ENCODE peak calls at places on chromosome 11, in four cellular contexts. A, V, R and F are unnamed samples.

GRCh38 chr11:131689049-131689925 is 318.9 kb downstream of the NTM start:
- DNase-seq in R (no peak), V (no peak), A (no peak), F (no peak)

GRCh38 chr11:11612439-11612838 is 9.4 kb downstream of the GALNT18 start:
- DNase-seq in V (no peak), A (no peak), R (no peak), F (no peak)

GRCh38 chr11:14232652-14233051 is 126.3 kb downstream of the RRAS2 start:
- DNase-seq in V (no peak), R (no peak), A (no peak), F (no peak)

GRCh38 chr11:27331984-27332383 is 31.0 kb downstream of the CCDC34 start:
- DNase-seq in R (no peak), A (no peak), V (no peak), F (no peak)

GRCh38 chr11:94774345-94774744 is 6.2 kb downstream of the AMOTL1 start:
- DNase-seq in V (no peak), A (peak; percentile 42), R (no peak), F (no peak)

GRCh38 chr11:59158206-59159068 is 13.5 kb upstream of the DTX4 start:
- DNase-seq in V (peak; percentile 64), R (no peak), A (peak; percentile 65), F (no peak)

GRCh38 chr11:106413222-106413621 is 335.8 kb downstream of the AASDHPPT start:
- DNase-seq in R (no peak), V (no peak), A (no peak), F (no peak)

GRCh38 chr11:16193897-16194381 is 162.4 kb downstream of the SOX6 start:
- DNase-seq in A (no peak), R (no peak), V (no peak), F (no peak)

GRCh38 chr11:114027396-114027795 is 32.1 kb upstream of the ZBTB16 start:
- DNase-seq in A (no peak), V (no peak), R (no peak), F (no peak)

GRCh38 chr11:35377262-35377661 is 42.1 kb downstream of the SLC1A2 start:
- DNase-seq in V (no peak), R (no peak), A (no peak), F (no peak)
- H3K36me3 ChIP-seq in V (no peaks in the 10 kb centered on the region), R (no peaks in the 10 kb centered on the region), A (no peaks in the 10 kb centered on the region), F (no peaks in the 10 kb centered on the region)

GRCh38 chr11:66316849-66317251 is at the start of gene CD248:
- DNase-seq in R (no peak), V (no peak), A (peak; percentile 50), F (no peak)

GRCh38 chr11:66318576-66318970 is 1.7 kb upstream of the CD248 start:
- DNase-seq in R (no peak), A (no peak), V (no peak), F (no peak)

GRCh38 chr11:66315921-66316811 is 678 bp downstream of the CD248 start:
- DNase-seq in A (no peak), V (no peak), R (no peak), F (no peak)

GRCh38 chr11:66317766-66318575 is 1.1 kb upstream of the CD248 start:
- DNase-seq in A (peak; percentile 73), V (peak; percentile 76), R (no peak), F (no peak)

DNA sequence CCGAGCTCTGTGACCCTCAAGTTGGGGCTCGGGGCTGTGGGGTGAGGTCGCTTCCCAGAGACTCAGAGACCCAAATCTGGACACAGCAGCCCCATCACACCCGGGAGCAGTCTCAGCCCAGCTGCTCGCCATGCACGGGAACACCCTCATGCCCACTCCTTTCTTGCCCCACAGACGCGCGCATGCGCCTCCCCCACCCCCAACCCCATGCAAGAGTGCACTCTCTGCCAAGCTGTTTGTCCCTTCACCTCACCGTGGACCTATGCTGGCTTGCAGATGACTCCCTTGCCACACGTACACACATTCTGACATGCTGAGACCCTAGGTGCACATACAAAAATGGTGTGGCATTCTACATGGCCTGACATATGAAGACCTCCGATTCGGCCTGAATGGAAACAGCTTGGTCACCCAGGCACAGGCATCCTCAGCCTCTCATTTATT is 500 bp upstream of the CD248 start:
- DNase-seq in V (peak; percentile 62), R (no peak), A (no peak), F (no peak)
- TF ChIP-seq POLR2A in V (no peak), R (no peak), A (no peak), F (no peak)

GRCh38 chr11:72696866-72697428 is 22.7 kb upstream of the PDE2A start:
- DNase-seq in A (no peak), R (no peak), V (no peak), F (no peak)
- H3K36me3 ChIP-seq in A (peaks cover 100% of the 10 kb centered on the region), R (peaks cover 11% of the 10 kb centered on the region), V (peaks cover 4% of the 10 kb centered on the region), F (peaks cover 52% of the 10 kb centered on the region)

GRCh38 chr11:100981196-100981824 is 148.3 kb downstream of the PGR start:
- DNase-seq in A (no peak), R (no peak), V (no peak), F (no peak)
- TF ChIP-seq POLR2A in A (no peak), R (no peak), V (no peak), F (no peak)

GRCh38 chr11:66488957-66489356 is 8.7 kb downstream of the DPP3 start:
- DNase-seq in V (no peak), A (no peak), R (no peak), F (no peak)
- H3K36me3 ChIP-seq in V (no peaks in the 10 kb centered on the region), A (peaks cover 78% of the 10 kb centered on the region), R (no peaks in the 10 kb centered on the region), F (peaks cover 9% of the 10 kb centered on the region)

DNA sequence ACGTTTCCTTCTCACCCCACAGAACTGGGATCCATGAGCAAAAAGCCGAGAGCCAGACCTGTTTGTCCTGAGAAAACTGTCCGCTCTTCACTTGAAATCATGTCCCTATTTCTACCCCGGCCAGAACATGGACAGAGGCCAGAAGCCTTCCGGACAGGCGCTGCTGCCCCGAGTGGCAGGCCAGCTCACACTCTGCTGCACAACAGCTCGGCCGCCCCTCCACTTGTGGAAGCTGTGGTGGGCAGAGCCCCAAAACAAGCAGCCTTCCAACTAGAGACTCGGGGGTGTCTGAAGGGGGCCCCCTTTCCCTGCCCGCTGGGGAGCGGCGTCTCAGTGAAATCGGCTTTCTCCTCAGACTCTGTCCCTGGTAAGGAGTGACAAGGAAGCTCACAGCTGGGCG is 24.0 kb downstream of the CD5 start:
- DNase-seq in A (no peak), R (no peak), V (no peak), F (no peak)
- TF ChIP-seq POLR2A in A (no peak), R (no peak), V (no peak), F (no peak)